ENCODE peak calls at places on chromosomes 3 and 15, in ten cellular contexts. One of them, this sample, is unnamed.

GRCh38 chr15:95551580-95551979 is 778.9 kb upstream of the NR2F2 start:
- DNase-seq in activated T-helper 1 cell treated with Interleukin-2 at 50 U/mL for 16 hours: no peak
- DNase-seq in hippocampal formation: no peak
- DNase-seq in tibial artery: no peak
- DNase-seq in stimulated activated CD4-positive, alpha-beta T cell treated with anti-CD3 and anti-CD28 coated beads, Interleukin-1b, Interleukin-23, amount 100 ng/mL, for 1 hour: no peak
- DNase-seq in mucosa of gallbladder: no peak
- DNase-seq in EL: no peak
- DNase-seq in AG20443: no peak
- DNase-seq in GM10248: no peak
- DNase-seq in occipital lobe: no peak
- DNase-seq in this sample: no peak

GRCh38 chr3:11826628-11827265 is 19.9 kb downstream of the TAMM41 start:
- DNase-seq in GM10248: peak; percentile 24
- DNase-seq in occipital lobe: no peak
- DNase-seq in EL: peak; percentile 42
- DNase-seq in stimulated activated CD4-positive, alpha-beta T cell treated with anti-CD3 and anti-CD28 coated beads, Interleukin-1b, Interleukin-23, amount 100 ng/mL, for 1 hour: no peak
- DNase-seq in tibial artery: no peak
- DNase-seq in mucosa of gallbladder: no peak
- DNase-seq in AG20443: no peak
- DNase-seq in activated T-helper 1 cell treated with Interleukin-2 at 50 U/mL for 16 hours: no peak
- DNase-seq in hippocampal formation: no peak
- DNase-seq in this sample: no peak

GRCh38 chr15:69583627-69584026 is 131.0 kb downstream of the RPLP1 start:
- DNase-seq in AG20443: no peak
- DNase-seq in EL: no peak
- DNase-seq in hippocampal formation: no peak
- DNase-seq in tibial artery: no peak
- DNase-seq in occipital lobe: no peak
- DNase-seq in mucosa of gallbladder: no peak
- DNase-seq in GM10248: no peak
- DNase-seq in stimulated activated CD4-positive, alpha-beta T cell treated with anti-CD3 and anti-CD28 coated beads, Interleukin-1b, Interleukin-23, amount 100 ng/mL, for 1 hour: no peak
- DNase-seq in activated T-helper 1 cell treated with Interleukin-2 at 50 U/mL for 16 hours: no peak
- DNase-seq in this sample: no peak

GRCh38 chr3:67509471-67510075 is 144.8 kb downstream of the SUCLG2 start:
- DNase-seq in GM10248: no peak
- DNase-seq in EL: peak; percentile 9
- DNase-seq in hippocampal formation: no peak
- DNase-seq in AG20443: no peak
- DNase-seq in tibial artery: no peak
- DNase-seq in mucosa of gallbladder: no peak
- DNase-seq in occipital lobe: no peak
- DNase-seq in stimulated activated CD4-positive, alpha-beta T cell treated with anti-CD3 and anti-CD28 coated beads, Interleukin-1b, Interleukin-23, amount 100 ng/mL, for 1 hour: no peak
- DNase-seq in activated T-helper 1 cell treated with Interleukin-2 at 50 U/mL for 16 hours: no peak
- DNase-seq in this sample: no peak

GRCh38 chr3:150727653-150728502 is 24.2 kb upstream of the ERICH6 start:
- DNase-seq in tibial artery: peak; percentile 62
- DNase-seq in stimulated activated CD4-positive, alpha-beta T cell treated with anti-CD3 and anti-CD28 coated beads, Interleukin-1b, Interleukin-23, amount 100 ng/mL, for 1 hour: no peak
- DNase-seq in GM10248: no peak
- DNase-seq in EL: no peak
- DNase-seq in mucosa of gallbladder: no peak
- DNase-seq in AG20443: no peak
- DNase-seq in activated T-helper 1 cell treated with Interleukin-2 at 50 U/mL for 16 hours: no peak
- DNase-seq in hippocampal formation: no peak
- DNase-seq in occipital lobe: no peak
- DNase-seq in this sample: no peak

GRCh38 chr15:69288531-69289311 is 10.0 kb upstream of the PAQR5 start:
- DNase-seq in AG20443: no peak
- DNase-seq in GM10248: no peak
- DNase-seq in occipital lobe: no peak
- DNase-seq in mucosa of gallbladder: no peak
- DNase-seq in EL: no peak
- DNase-seq in activated T-helper 1 cell treated with Interleukin-2 at 50 U/mL for 16 hours: no peak
- DNase-seq in stimulated activated CD4-positive, alpha-beta T cell treated with anti-CD3 and anti-CD28 coated beads, Interleukin-1b, Interleukin-23, amount 100 ng/mL, for 1 hour: no peak
- DNase-seq in hippocampal formation: no peak
- DNase-seq in tibial artery: no peak
- DNase-seq in this sample: no peak

GRCh38 chr3:194300936-194301335 is 50.2 kb downstream of the CPN2 start:
- DNase-seq in hippocampal formation: no peak
- DNase-seq in GM10248: no peak
- DNase-seq in tibial artery: no peak
- DNase-seq in EL: no peak
- DNase-seq in stimulated activated CD4-positive, alpha-beta T cell treated with anti-CD3 and anti-CD28 coated beads, Interleukin-1b, Interleukin-23, amount 100 ng/mL, for 1 hour: no peak
- DNase-seq in mucosa of gallbladder: no peak
- DNase-seq in occipital lobe: no peak
- DNase-seq in activated T-helper 1 cell treated with Interleukin-2 at 50 U/mL for 16 hours: no peak
- DNase-seq in AG20443: no peak
- DNase-seq in this sample: no peak

GRCh38 chr15:77577350-77577749 is 55.4 kb downstream of the LINGO1 start:
- DNase-seq in GM10248: no peak
- DNase-seq in EL: no peak
- DNase-seq in occipital lobe: peak; percentile 52
- DNase-seq in AG20443: no peak
- DNase-seq in mucosa of gallbladder: no peak
- DNase-seq in tibial artery: no peak
- DNase-seq in stimulated activated CD4-positive, alpha-beta T cell treated with anti-CD3 and anti-CD28 coated beads, Interleukin-1b, Interleukin-23, amount 100 ng/mL, for 1 hour: no peak
- DNase-seq in activated T-helper 1 cell treated with Interleukin-2 at 50 U/mL for 16 hours: no peak
- DNase-seq in hippocampal formation: peak; percentile 67
- DNase-seq in this sample: no peak

GRCh38 chr3:4736284-4736861 is 242.9 kb upstream of the BHLHE40 start:
- DNase-seq in mucosa of gallbladder: peak; percentile 46
- DNase-seq in hippocampal formation: no peak
- DNase-seq in EL: peak; percentile 21
- DNase-seq in tibial artery: no peak
- DNase-seq in activated T-helper 1 cell treated with Interleukin-2 at 50 U/mL for 16 hours: no peak
- DNase-seq in occipital lobe: no peak
- DNase-seq in AG20443: no peak
- DNase-seq in GM10248: no peak
- DNase-seq in stimulated activated CD4-positive, alpha-beta T cell treated with anti-CD3 and anti-CD28 coated beads, Interleukin-1b, Interleukin-23, amount 100 ng/mL, for 1 hour: no peak
- DNase-seq in this sample: no peak

GRCh38 chr3:104820959-104821358 is 545.8 kb upstream of the ALCAM start:
- DNase-seq in GM10248: no peak
- DNase-seq in EL: no peak
- DNase-seq in mucosa of gallbladder: no peak
- DNase-seq in activated T-helper 1 cell treated with Interleukin-2 at 50 U/mL for 16 hours: no peak
- DNase-seq in hippocampal formation: no peak
- DNase-seq in occipital lobe: no peak
- DNase-seq in AG20443: no peak
- DNase-seq in stimulated activated CD4-positive, alpha-beta T cell treated with anti-CD3 and anti-CD28 coated beads, Interleukin-1b, Interleukin-23, amount 100 ng/mL, for 1 hour: no peak
- DNase-seq in tibial artery: no peak
- DNase-seq in this sample: no peak

GRCh38 chr3:140443073-140443472 is 234.8 kb upstream of the TRIM42 start:
- DNase-seq in EL: no peak
- DNase-seq in activated T-helper 1 cell treated with Interleukin-2 at 50 U/mL for 16 hours: no peak
- DNase-seq in hippocampal formation: no peak
- DNase-seq in occipital lobe: no peak
- DNase-seq in tibial artery: no peak
- DNase-seq in stimulated activated CD4-positive, alpha-beta T cell treated with anti-CD3 and anti-CD28 coated beads, Interleukin-1b, Interleukin-23, amount 100 ng/mL, for 1 hour: no peak
- DNase-seq in mucosa of gallbladder: no peak
- DNase-seq in GM10248: no peak
- DNase-seq in AG20443: no peak
- DNase-seq in this sample: no peak

This sample was measured in sciatic nerve.